ENCODE peak calls at places on chromosome 2, in six cellular contexts. U is AG04450; B is thoracic aorta; P is adrenal gland; T is testis; S is CD8-positive, alpha-beta T cell. G is an unnamed sample.

GRCh38 chr2:187497858-187498463 is 49.9 kb upstream of the CALCRL start:
- DNase-seq in U (no peak), B (no peak), S (no peak), P (no peak), T (no peak), G (no peak)

GRCh38 chr2:29766191-29766590 is 155.2 kb downstream of the ALK start:
- DNase-seq in U (peak), P (no peak), B (no peak), T (no peak), S (no peak), G (no peak)

GRCh38 chr2:133424876-133425275 is 143.4 kb downstream of the NCKAP5 start:
- DNase-seq in P (no peak), B (no peak), U (no peak), S (no peak), T (no peak), G (no peak)

GRCh38 chr2:227939271-227940027 is 68.0 kb downstream of the DAW1 start:
- DNase-seq in B (no peak), U (no peak), P (peak), T (peak), S (no peak), G (no peak)

GRCh38 chr2:159052157-159052561 is 83.7 kb downstream of the TANC1 start:
- DNase-seq in S (no peak), B (no peak), P (no peak), U (no peak), T (no peak), G (no peak)

GRCh38 chr2:109084341-109084740 is 44.7 kb upstream of the SH3RF3 start:
- DNase-seq in T (no peak), U (no peak), P (no peak), B (no peak), S (peak), G (no peak)

GRCh38 chr2:147945660-147946059 is 74.9 kb downstream of the ORC4 start:
- DNase-seq in B (no peak), U (no peak), P (no peak), S (no peak), T (no peak), G (no peak)

GRCh38 chr2:239636808-239637207 is 236.0 kb upstream of the HDAC4 start:
- DNase-seq in S (no peak), B (no peak), P (no peak), U (no peak), T (no peak), G (no peak)

GRCh38 chr2:42286268-42286946 is 74.6 kb downstream of the COX7A2L start:
- DNase-seq in S (no peak), B (no peak), U (no peak), T (no peak), P (no peak), G (no peak)

GRCh38 chr2:118864207-118864606 is 16.8 kb upstream of the EN1 start:
- DNase-seq in S (no peak), T (no peak), P (no peak), B (no peak), U (no peak), G (no peak)

GRCh38 chr2:43405829-43406228 is 179.4 kb upstream of the ZFP36L2 start:
- DNase-seq in B (no peak), P (no peak), U (no peak), S (no peak), T (no peak), G (no peak)

GRCh38 chr2:237824085-237824484 is 25.5 kb downstream of the RBM44 start:
- DNase-seq in P (no peak), U (no peak), B (no peak), T (no peak), S (no peak), G (no peak)

GRCh38 chr2:234495801-234496441 is 960 bp downstream of the ARL4C start:
- DNase-seq in U (no peak), T (no peak), B (no peak), P (peak), S (peak), G (peak)

GRCh38 chr2:152019732-152020131 is 79.1 kb downstream of the CACNB4 start:
- DNase-seq in T (no peak), P (no peak), U (no peak), B (no peak), S (no peak), G (no peak)

GRCh38 chr2:171762879-171763573 is 75.8 kb downstream of the DYNC1I2 start:
- DNase-seq in S (no peak), U (no peak), B (no peak), T (no peak), P (no peak), G (no peak)

GRCh38 chr2:23695214-23696162 is 231.4 kb downstream of the ATAD2B start:
- DNase-seq in S (no peak), B (no peak), U (no peak), P (no peak), T (no peak), G (no peak)

GRCh38 chr2:136765256-136765735 is at the start of gene THSD7B:
- DNase-seq in B (no peak), S (no peak), P (no peak), U (no peak), T (no peak), G (no peak)

GRCh38 chr2:109500910-109501309 is 112.9 kb downstream of the SEPTIN10 start:
- DNase-seq in P (no peak), S (no peak), U (no peak), T (no peak), B (no peak), G (no peak)

GRCh38 chr2:974454-974853 is 23.8 kb downstream of the SNTG2 start:
- DNase-seq in B (no peak), P (peak), S (no peak), T (peak), U (no peak), G (no peak)

GRCh38 chr2:235017441-235017840 is 65.6 kb downstream of the SH3BP4 start:
- DNase-seq in S (no peak), U (no peak), P (no peak), T (no peak), B (no peak), G (no peak)

GRCh38 chr2:238108423-238109201 is 8.5 kb downstream of the ESPNL start:
- DNase-seq in S (no peak), P (no peak), T (no peak), U (no peak), B (no peak), G (no peak)

GRCh38 chr2:80454628-80455027 is 150.1 kb upstream of the LRRTM1 start:
- DNase-seq in P (peak), U (no peak), T (peak), S (no peak), B (no peak), G (no peak)

DNA sequence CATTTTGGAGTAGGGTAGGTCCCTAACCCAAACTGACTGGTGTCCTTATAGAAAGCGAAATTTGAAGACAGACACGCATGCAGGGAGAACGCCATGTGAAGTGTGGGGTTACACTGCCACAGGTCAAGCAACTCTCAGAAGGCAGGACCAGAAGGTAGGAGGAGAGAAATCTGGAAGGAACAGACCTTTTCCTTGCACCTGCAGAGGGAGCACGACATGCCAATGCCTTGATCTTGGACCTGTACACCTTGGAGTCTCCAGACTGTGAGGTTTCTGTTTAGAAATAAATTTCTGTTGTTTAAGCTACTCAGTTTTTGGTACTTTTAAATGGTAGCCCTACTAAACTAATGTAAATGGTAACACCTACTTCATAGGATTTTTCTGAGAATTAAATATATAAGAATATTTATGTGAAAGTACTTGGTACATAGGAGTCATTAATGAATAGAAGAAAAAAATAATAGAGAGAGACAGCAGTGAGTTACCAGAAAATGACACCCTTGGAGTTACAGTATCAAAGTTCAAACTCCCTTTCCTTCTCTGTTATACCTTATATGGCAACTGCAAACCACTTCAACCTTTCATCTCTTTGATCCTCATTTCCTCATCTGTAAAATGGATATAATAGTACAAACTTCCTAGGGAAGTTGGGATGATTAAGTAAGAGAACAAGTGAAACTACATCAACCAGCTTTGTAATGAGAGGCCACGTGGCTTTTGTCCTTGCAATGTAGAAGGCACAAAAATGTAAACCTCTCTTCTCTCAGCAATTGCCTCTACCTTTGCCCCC is 184.9 kb upstream of the PARD3B start:
- DNase-seq in S (no peak), B (no peak), P (no peak), U (no peak), T (no peak), G (no peak)
- TF ChIP-seq CTCF in S (no peak), B (no peak), P (no peak), U (no peak), T (no peak), G (no peak)

GRCh38 chr2:8505311-8505920 is 176.4 kb upstream of the ID2 start:
- DNase-seq in U (no peak), S (no peak), T (no peak), B (no peak), P (no peak), G (no peak)
- H3K4me3 ChIP-seq in U (no peak), S (no peak), T (no peak), B (no peak), P (no peak), G (no peak)

DNA sequence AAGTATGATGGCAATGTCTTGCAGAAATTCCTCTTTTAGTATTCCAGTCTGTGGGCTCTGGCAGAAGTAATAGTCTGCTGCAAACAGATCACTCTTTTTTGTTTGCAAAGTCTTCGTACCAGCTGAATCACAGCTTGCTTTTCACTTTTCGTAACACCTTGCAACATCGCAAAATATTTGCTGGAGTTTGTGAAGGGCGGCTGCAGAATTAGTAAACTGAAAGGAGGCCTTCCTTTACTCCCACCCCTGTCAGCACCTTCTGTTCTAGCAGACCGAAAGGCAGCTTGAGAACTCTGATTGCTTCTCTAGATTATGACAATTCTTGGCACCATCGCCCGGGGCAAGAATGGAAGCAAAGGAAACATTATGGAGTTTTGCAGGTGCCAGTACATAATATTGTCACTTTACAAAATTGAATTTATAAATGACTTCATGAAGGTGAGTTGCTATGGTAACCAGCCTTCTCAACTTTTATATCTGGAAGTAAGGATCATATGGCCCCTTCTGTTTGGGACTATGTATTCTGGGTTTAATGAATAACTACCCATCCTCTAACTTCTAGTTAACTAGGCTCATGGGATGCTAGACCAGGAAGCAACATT is 168.9 kb downstream of the TMEM247 start:
- DNase-seq in U (no peak), P (no peak), S (no peak), B (no peak), T (peak), G (peak)
- H3K27ac ChIP-seq in U (no peak), P (no peak), S (no peak), B (no peak), T (no peak), G (peak)

DNA sequence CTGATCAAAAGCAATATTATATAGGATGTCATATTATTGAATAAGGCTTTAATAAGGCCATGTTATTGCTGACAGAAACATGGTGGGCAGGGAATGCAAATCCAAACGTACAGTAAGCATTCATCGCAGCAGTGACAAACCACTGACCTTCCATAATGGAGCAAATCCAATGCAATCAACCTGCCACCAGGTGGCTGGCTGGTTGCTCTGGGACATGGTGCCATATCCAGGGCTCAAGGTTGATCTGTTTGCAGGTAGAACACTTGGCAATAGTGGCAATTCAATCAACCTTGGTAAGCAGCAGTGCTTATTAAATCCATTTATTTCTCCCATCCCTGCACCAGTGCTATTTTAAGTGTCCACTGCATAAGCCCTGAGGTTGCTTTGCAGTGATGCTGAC is 75.4 kb downstream of the CERKL start:
- DNase-seq in P (no peak), U (no peak), T (no peak), S (no peak), B (no peak), G (no peak)
- TF ChIP-seq CTCF in P (no peak), U (no peak), T (no peak), S (no peak), B (no peak), G (no peak)

DNA sequence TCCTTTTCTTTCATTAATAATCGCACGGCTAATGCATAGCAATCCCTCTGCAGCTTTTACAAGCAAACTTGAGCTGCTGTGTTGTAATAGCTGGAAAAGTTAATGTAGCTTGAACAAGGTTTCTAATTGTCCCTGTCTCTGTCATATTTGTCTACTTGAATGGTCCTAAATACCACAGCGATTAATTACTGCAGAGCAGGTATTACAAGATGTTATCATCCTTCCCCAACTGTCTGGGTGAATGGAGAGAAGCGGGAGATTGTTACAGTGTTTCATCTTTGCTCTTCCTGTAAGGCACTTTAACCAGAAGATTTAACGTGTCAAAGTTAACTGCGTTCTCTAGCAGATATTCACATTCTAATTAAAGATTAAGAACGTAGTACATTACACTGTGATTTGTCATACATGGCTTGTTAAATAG is 422.2 kb upstream of the POU3F3 start:
- DNase-seq in S (no peak), T (no peak), B (no peak), U (no peak), P (no peak), G (no peak)
- H3K4me3 ChIP-seq in S (no peak), T (no peak), B (no peak), U (no peak), P (no peak), G (no peak)

DNA sequence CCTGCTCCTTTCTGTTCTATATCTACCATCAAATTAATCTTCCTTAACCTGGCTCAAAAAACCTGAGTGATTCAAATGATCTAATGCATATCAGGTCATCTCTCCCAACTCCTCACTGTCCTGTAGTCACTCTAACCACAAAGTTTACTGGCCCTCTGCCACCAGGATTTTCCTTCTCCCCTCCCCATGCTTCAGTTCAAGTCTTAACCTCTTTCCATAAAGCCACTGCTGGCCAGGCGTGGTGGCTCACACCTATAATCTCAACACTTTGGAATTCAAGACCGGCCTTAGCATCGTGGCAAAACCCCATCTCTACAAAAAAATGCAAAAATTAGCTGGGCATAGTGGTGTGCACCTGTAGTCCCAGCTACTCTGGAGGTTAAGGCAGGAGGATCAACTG is 7.5 kb upstream of the SP3 start:
- DNase-seq in S (no peak), B (no peak), U (no peak), P (no peak), T (no peak), G (peak)
- H3K27ac ChIP-seq in S (no peak), B (no peak), U (no peak), P (no peak), T (no peak), G (peak)

GRCh38 chr2:129661942-129662341 is 317.5 kb upstream of the RAB6C start:
- DNase-seq in T (no peak), B (no peak), U (no peak), S (no peak), P (no peak), G (no peak)
- TF ChIP-seq CTCF in T (no peak), B (no peak), U (no peak), S (no peak), P (no peak), G (no peak)

DNA sequence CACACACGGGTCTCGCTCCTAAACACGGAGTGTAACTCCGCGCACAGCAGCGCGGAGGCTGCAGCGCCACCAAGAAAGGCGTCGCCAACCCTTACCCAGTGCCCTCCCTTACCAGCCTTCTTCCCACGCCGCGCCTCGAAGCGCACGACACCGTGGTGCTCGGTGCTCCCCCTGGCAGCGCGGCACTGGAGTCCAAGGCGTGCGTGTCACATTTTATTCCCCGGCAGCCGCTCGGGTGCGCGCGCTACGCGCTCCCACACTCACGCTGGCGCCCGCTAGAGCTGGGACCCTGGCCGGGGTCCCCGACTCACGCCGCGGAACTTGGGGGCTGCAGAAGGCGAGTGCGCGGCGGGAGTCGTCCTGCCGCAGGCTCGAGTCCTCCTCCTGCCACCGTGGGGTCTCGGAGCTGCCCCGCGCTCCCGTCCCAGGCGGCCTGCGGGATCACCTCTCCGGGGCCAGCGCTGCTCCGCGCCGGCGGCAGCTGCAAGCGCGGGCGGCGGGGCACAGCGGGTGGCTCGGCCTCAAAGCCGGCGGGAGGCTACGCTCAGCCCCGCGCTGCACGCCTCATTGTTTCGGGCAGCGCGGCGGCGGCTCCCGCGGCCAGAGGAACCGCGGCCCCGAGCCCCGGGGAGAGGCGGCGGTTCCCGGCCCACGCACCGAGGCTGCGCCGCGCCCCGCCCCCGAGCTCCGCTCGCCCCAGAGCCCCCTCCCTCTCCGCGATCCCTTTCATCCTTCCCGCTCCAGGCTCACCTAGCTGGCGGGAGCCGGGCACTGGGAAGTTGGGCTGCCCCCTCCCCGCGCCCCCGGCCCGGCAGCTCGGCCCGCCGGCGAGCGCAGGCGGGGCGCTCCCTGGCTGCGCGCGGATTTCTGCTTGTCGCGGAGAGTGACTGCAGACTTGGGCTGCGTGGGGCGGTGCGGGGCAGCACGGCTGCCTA is at the start of gene ST6GAL2:
- DNase-seq in B (no peak), S (no peak), T (peak), P (no peak), U (no peak), G (no peak)
- H3K4me3 ChIP-seq in B (peak), S (no peak), T (peak), P (no peak), U (peak), G (no peak)

GRCh38 chr2:16716944-16717343 is 51.3 kb upstream of the CYRIA start:
- DNase-seq in B (no peak), U (no peak), S (no peak), P (no peak), T (no peak), G (no peak)

GRCh38 chr2:16718551-16719404 is 53.1 kb upstream of the CYRIA start:
- DNase-seq in S (no peak), T (no peak), B (no peak), U (no peak), P (no peak), G (no peak)

GRCh38 chr2:16722121-16722520 is 56.5 kb upstream of the CYRIA start:
- DNase-seq in S (no peak), T (no peak), U (no peak), B (no peak), P (no peak), G (no peak)

GRCh38 chr2:16717477-16717876 is 51.8 kb upstream of the CYRIA start:
- DNase-seq in T (no peak), B (no peak), U (no peak), P (no peak), S (no peak), G (no peak)

DNA sequence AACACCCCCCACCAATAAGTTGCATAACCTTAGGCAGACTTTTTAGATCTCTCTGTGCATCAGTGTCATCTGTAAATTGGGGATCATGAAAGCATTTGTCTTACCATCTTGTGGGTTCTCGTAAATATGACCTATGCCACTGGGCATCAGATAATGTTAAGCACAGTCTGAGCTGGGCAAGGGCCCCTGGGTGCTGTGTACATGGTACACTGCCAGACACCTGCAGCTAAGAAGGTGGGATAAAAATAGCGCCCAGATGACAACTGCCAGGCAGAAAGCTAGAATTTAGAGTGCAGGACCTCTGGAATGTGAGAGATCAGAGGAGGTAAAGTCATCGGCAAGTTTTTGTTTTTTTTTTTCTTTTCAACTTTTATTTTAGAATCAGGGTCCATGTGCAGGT is 53.8 kb upstream of the CYRIA start:
- DNase-seq in T (no peak), U (no peak), S (no peak), P (no peak), B (no peak), G (no peak)
- H3K27ac ChIP-seq in T (no peak), U (no peak), S (no peak), P (no peak), B (no peak), G (no peak)